ENCODE peak calls at places on chromosome X, in seven cellular contexts. M, T, B, K, V, X and N are unnamed samples.

GRCh38 chrX:35380808-35381700 is 417.1 kb upstream of the MAGEB16 start:
- DNase-seq in M (no peak), T (no peak), B (peak; percentile 32), K (no peak), V (no peak), X (no peak), N (no peak)

GRCh38 chrX:155313766-155314165 is 20.6 kb downstream of the CLIC2 start:
- DNase-seq in M (no peak), T (no peak), B (no peak), K (no peak), V (no peak), X (no peak), N (no peak)

GRCh38 chrX:39309721-39310152 is 508.5 kb downstream of the MID1IP1 start:
- DNase-seq in M (no peak), T (peak; percentile 36), B (peak; percentile 77), K (no peak), V (no peak), X (no peak), N (no peak)

GRCh38 chrX:9204560-9204959 is 170.6 kb upstream of the FAM9B start:
- DNase-seq in M (no peak), T (no peak), B (no peak), K (no peak), V (no peak), X (no peak), N (no peak)

GRCh38 chrX:47749185-47749967 is 87.3 kb upstream of the ZNF81 start:
- DNase-seq in M (no peak), T (no peak), B (no peak), K (no peak), V (no peak), X (no peak), N (no peak)

GRCh38 chrX:155611302-155611701 is 1.4 kb downstream of the TMLHE start:
- DNase-seq in M (no peak), T (no peak), B (peak; percentile 66), K (no peak), V (no peak), X (no peak), N (no peak)

GRCh38 chrX:15274946-15275345 is 5.1 kb upstream of the ASB9 start:
- DNase-seq in M (no peak), T (no peak), B (no peak), K (no peak), V (no peak), X (no peak), N (no peak)

GRCh38 chrX:30975467-30975866 is 86.4 kb upstream of the TAB3 start:
- DNase-seq in M (no peak), T (no peak), B (no peak), K (no peak), V (no peak), X (no peak), N (no peak)

GRCh38 chrX:23883737-23884354 is 23.9 kb downstream of the APOO start:
- DNase-seq in M (no peak), T (no peak), B (peak; percentile 17), K (no peak), V (no peak), X (no peak), N (peak; percentile 71)

GRCh38 chrX:7801706-7802105 is 41.3 kb upstream of the VCX start:
- DNase-seq in M (no peak), T (no peak), B (no peak), K (no peak), V (no peak), X (no peak), N (no peak)

GRCh38 chrX:97743014-97743413 is 859.3 kb downstream of the RPA4 start:
- DNase-seq in M (no peak), T (no peak), B (peak; percentile 27), K (no peak), V (no peak), X (no peak), N (no peak)

GRCh38 chrX:38006283-38006682 is at the start of gene SYTL5:
- DNase-seq in M (no peak), T (no peak), B (no peak), K (no peak), V (no peak), X (no peak), N (no peak)

GRCh38 chrX:50448565-50448964 is 22.1 kb downstream of the DGKK start:
- DNase-seq in M (no peak), T (no peak), B (peak; percentile 57), K (no peak), V (no peak), X (no peak), N (no peak)

GRCh38 chrX:156001001-156001666 is 3.6 kb downstream of the IL9R start:
- DNase-seq in M (no peak), T (no peak), B (peak; percentile 73), K (no peak), V (no peak), X (no peak), N (no peak)

GRCh38 chrX:1443496-1444075 is 9.1 kb downstream of the ASMTL start:
- DNase-seq in M (no peak), T (peak; percentile 4), B (no peak), K (no peak), V (peak; percentile 33), X (no peak), N (no peak)

GRCh38 chrX:43703211-43703791 is 47.2 kb downstream of the MAOA start:
- DNase-seq in M (no peak), T (no peak), B (no peak), K (no peak), V (no peak), X (no peak), N (no peak)

GRCh38 chrX:153970398-153971123 is 1.1 kb downstream of the HCFC1 start:
- DNase-seq in M (peak; percentile 69), T (peak; percentile 66), B (peak; percentile 69), K (peak; percentile 48), V (peak; percentile 71), X (no peak), N (no peak)

GRCh38 chrX:134184936-134185335 is 52.0 kb upstream of the CCDC160 start:
- DNase-seq in M (no peak), T (no peak), B (no peak), K (no peak), V (no peak), X (no peak), N (no peak)

GRCh38 chrX:72306085-72306801 is 529 bp upstream of the CITED1 start:
- DNase-seq in M (peak; percentile 37), T (no peak), B (no peak), K (peak; percentile 16), V (peak; percentile 52), X (no peak), N (no peak)

GRCh38 chrX:11190745-11191510 is 79.8 kb downstream of the HCCS start:
- DNase-seq in M (no peak), T (no peak), B (no peak), K (no peak), V (no peak), X (no peak), N (no peak)

GRCh38 chrX:80388206-80388605 is 32.0 kb upstream of the TENT5D start:
- DNase-seq in M (no peak), T (peak; percentile 56), B (no peak), K (no peak), V (no peak), X (no peak), N (no peak)

GRCh38 chrX:41923925-41924693 is 755 bp upstream of the CASK start:
- DNase-seq in M (no peak), T (peak; percentile 20), B (peak; percentile 44), K (peak; percentile 47), V (no peak), X (no peak), N (no peak)

GRCh38 chrX:72568406-72569092 is 4.1 kb downstream of the HDAC8 start:
- DNase-seq in M (no peak), T (peak; percentile 55), B (no peak), K (no peak), V (no peak), X (no peak), N (no peak)

GRCh38 chrX:130174051-130174704 is 2.4 kb downstream of the RAB33A start:
- DNase-seq in M (no peak), T (peak; percentile 80), B (no peak), K (no peak), V (no peak), X (peak; percentile 69), N (no peak)

GRCh38 chrX:85627363-85627762 is 247.9 kb upstream of the POF1B start:
- DNase-seq in M (no peak), T (no peak), B (peak; percentile 12), K (no peak), V (no peak), X (no peak), N (no peak)

GRCh38 chrX:13076176-13076956 is 31.9 kb upstream of the FAM9C start:
- DNase-seq in M (no peak), T (no peak), B (no peak), K (no peak), V (no peak), X (no peak), N (no peak)

GRCh38 chrX:56505866-56506265 is 57.6 kb upstream of the UBQLN2 start:
- DNase-seq in M (no peak), T (no peak), B (no peak), K (no peak), V (no peak), X (no peak), N (no peak)

GRCh38 chrX:105553118-105553517 is 269.2 kb upstream of the NRK start:
- DNase-seq in M (no peak), T (no peak), B (no peak), K (no peak), V (no peak), X (no peak), N (no peak)

GRCh38 chrX:47230136-47230868 is 2.5 kb upstream of the USP11 start:
- DNase-seq in M (no peak), T (no peak), B (no peak), K (no peak), V (no peak), X (no peak), N (no peak)